ENCODE peak calls at places on chromosome 19, in nine cellular contexts. U is prostate gland; V is SK-N-MC; G is stimulated activated CD8-positive, alpha-beta memory T cell treated with anti-CD3 and anti-CD28 coated beads, Interleukin-4, amount 100 ng/mL, for 4 hours; F is neural crest cell; B is EL; C is head of caudate nucleus; L is transverse colon; J is left cardiac atrium. T is an unnamed sample.

GRCh38 chr19:45470147-45471081 is 2.6 kb downstream of the FOSB start:
- DNase-seq in U (no peak), V (no peak), G (no peak), F (no peak), B (peak), C (peak), L (peak), J (no peak), T (no peak)

GRCh38 chr19:55146648-55147218 is 2.3 kb downstream of the TNNT1 start:
- DNase-seq in U (no peak), V (no peak), G (no peak), F (no peak), B (peak), C (no peak), L (no peak), J (no peak), T (no peak)

GRCh38 chr19:41893899-41894298 is 10.9 kb downstream of the ARHGEF1 start:
- DNase-seq in U (no peak), V (no peak), G (no peak), F (no peak), B (no peak), C (no peak), L (no peak), J (no peak), T (no peak)

GRCh38 chr19:50712833-50713232 is 6.8 kb downstream of the SHANK1 start:
- DNase-seq in U (no peak), V (no peak), G (no peak), F (no peak), B (no peak), C (no peak), L (no peak), J (no peak), T (no peak)

GRCh38 chr19:30911491-30911890 is 437.7 kb downstream of the TSHZ3 start:
- DNase-seq in U (no peak), V (no peak), G (no peak), F (no peak), B (no peak), C (no peak), L (no peak), J (no peak), T (no peak)

GRCh38 chr19:35986664-35987570 is 8.1 kb upstream of the SDHAF1 start:
- DNase-seq in U (no peak), V (no peak), G (no peak), F (no peak), B (no peak), C (peak), L (peak), J (no peak), T (no peak)

GRCh38 chr19:8451885-8452284 is 7.1 kb downstream of the HNRNPM start:
- DNase-seq in U (no peak), V (no peak), G (no peak), F (no peak), B (peak), C (no peak), L (no peak), J (no peak), T (no peak)

GRCh38 chr19:47155141-47155540 is 24.5 kb downstream of the SAE1 start:
- DNase-seq in U (no peak), V (no peak), G (no peak), F (no peak), B (no peak), C (no peak), L (peak), J (no peak), T (no peak)

GRCh38 chr19:23718802-23719201 is 31.8 kb upstream of the ZNF675 start:
- DNase-seq in U (no peak), V (no peak), G (no peak), F (no peak), B (no peak), C (no peak), L (no peak), J (no peak), T (no peak)

GRCh38 chr19:44808463-44809371 is at the start of gene BCAM:
- DNase-seq in U (peak), V (no peak), G (no peak), F (peak), B (peak), C (peak), L (peak), J (peak), T (peak)

GRCh38 chr19:39704181-39705044 is at the start of gene LGALS14:
- DNase-seq in U (no peak), V (no peak), G (no peak), F (no peak), B (no peak), C (no peak), L (no peak), J (no peak), T (no peak)

GRCh38 chr19:18309525-18310064 is 13.3 kb downstream of the LSM4 start:
- DNase-seq in U (no peak), V (no peak), G (no peak), F (no peak), B (no peak), C (no peak), L (no peak), J (no peak), T (no peak)

GRCh38 chr19:45919678-45920077 is 5.1 kb upstream of the NANOS2 start:
- DNase-seq in U (no peak), V (no peak), G (no peak), F (no peak), B (no peak), C (peak), L (no peak), J (no peak), T (no peak)

GRCh38 chr19:40502647-40503046 is 35.8 kb downstream of the SPTBN4 start:
- DNase-seq in U (no peak), V (no peak), G (no peak), F (no peak), B (no peak), C (no peak), L (peak), J (no peak), T (peak)

GRCh38 chr19:34988119-34988518 is 12.0 kb upstream of the GRAMD1A start:
- DNase-seq in U (no peak), V (no peak), G (no peak), F (no peak), B (no peak), C (no peak), L (no peak), J (no peak), T (no peak)

GRCh38 chr19:8307400-8307964 is 676 bp downstream of the CD320 start:
- DNase-seq in U (no peak), V (no peak), G (no peak), F (no peak), B (no peak), C (no peak), L (peak), J (no peak), T (no peak)

GRCh38 chr19:4832776-4833175 is 1.3 kb upstream of the TICAM1 start:
- DNase-seq in U (no peak), V (no peak), G (no peak), F (no peak), B (no peak), C (no peak), L (no peak), J (no peak), T (no peak)

GRCh38 chr19:32224371-32225244 is 120.8 kb upstream of the ZNF507 start:
- DNase-seq in U (peak), V (no peak), G (peak), F (peak), B (peak), C (peak), L (peak), J (peak), T (peak)

GRCh38 chr19:5823579-5824281 is 15.8 kb downstream of the FUT6 start:
- DNase-seq in U (no peak), V (no peak), G (no peak), F (peak), B (no peak), C (no peak), L (peak), J (no peak), T (no peak)

GRCh38 chr19:40754611-40755247 is 3.7 kb downstream of the SNRPA start:
- DNase-seq in U (no peak), V (no peak), G (no peak), F (no peak), B (peak), C (peak), L (peak), J (no peak), T (peak)

GRCh38 chr19:39248806-39249205 is at the start of gene IFNL4:
- DNase-seq in U (no peak), V (no peak), G (no peak), F (no peak), B (no peak), C (no peak), L (no peak), J (no peak), T (no peak)

GRCh38 chr19:8611890-8612806 is 1.6 kb upstream of the ADAMTS10 start:
- DNase-seq in U (no peak), V (no peak), G (no peak), F (no peak), B (peak), C (no peak), L (peak), J (peak), T (peak)

GRCh38 chr19:3670796-3671679 is 29.2 kb downstream of the PIP5K1C start:
- DNase-seq in U (no peak), V (no peak), G (no peak), F (no peak), B (peak), C (no peak), L (peak), J (peak), T (peak)

GRCh38 chr19:2765376-2765775 is 17.7 kb downstream of the SGTA start:
- DNase-seq in U (no peak), V (no peak), G (no peak), F (no peak), B (no peak), C (no peak), L (no peak), J (no peak), T (no peak)

GRCh38 chr19:15136234-15136954 is 29.2 kb downstream of the SYDE1 start:
- DNase-seq in U (peak), V (no peak), G (no peak), F (no peak), B (no peak), C (no peak), L (no peak), J (no peak), T (no peak)

GRCh38 chr19:1505991-1506881 is 6.6 kb downstream of the ADAMTSL5 start:
- DNase-seq in U (no peak), V (no peak), G (no peak), F (no peak), B (no peak), C (no peak), L (no peak), J (no peak), T (no peak)

GRCh38 chr19:42396248-42396541 is 6.1 kb upstream of the CNFN start:
- DNase-seq in U (no peak), V (no peak), G (no peak), F (no peak), B (no peak), C (no peak), L (no peak), J (no peak), T (no peak)